ENCODE peak calls at places on chromosomes 16 and 17, in four cellular contexts. G is ureter, D is nucleus accumbens, P is neural crest cell. I is an unnamed sample.

GRCh38 chr17:71922439-71922838 is 198.4 kb upstream of the SOX9 start:
- DNase-seq in G (no peak), D (no peak), P (no peak), I (no peak)

GRCh38 chr17:51707216-51707615 is 446.9 kb downstream of the UTP18 start:
- DNase-seq in G (no peak), D (no peak), P (no peak), I (no peak)

GRCh38 chr16:19771796-19772195 is 53.7 kb downstream of the IQCK start:
- DNase-seq in G (no peak), D (no peak), P (no peak), I (no peak)

GRCh38 chr17:37700881-37701280 is 44.0 kb downstream of the HNF1B start:
- DNase-seq in G (no peak), D (no peak), P (no peak), I (no peak)

GRCh38 chr16:67173808-67174705 is 3.7 kb downstream of the NOL3 start:
- DNase-seq in G (peak; percentile 87), D (peak; percentile 78), P (peak; percentile 65), I (no peak)

GRCh38 chr16:88083582-88083981 is 132.3 kb downstream of the BANP start:
- DNase-seq in G (no peak), D (no peak), P (no peak), I (no peak)

GRCh38 chr17:74670329-74670728 is 42.4 kb downstream of the CD300LF start:
- DNase-seq in G (no peak), D (no peak), P (no peak), I (no peak)

GRCh38 chr17:50149425-50150353 is 788 bp downstream of the PPP1R9B start:
- DNase-seq in G (no peak), D (no peak), P (peak; percentile 45), I (peak; percentile 54)

GRCh38 chr17:41555105-41555887 is 16.6 kb downstream of the KRT9 start:
- DNase-seq in G (no peak), D (no peak), P (no peak), I (no peak)

GRCh38 chr16:57964157-57964700 is 6.7 kb downstream of the CNGB1 start:
- DNase-seq in G (no peak), D (no peak), P (no peak), I (no peak)

GRCh38 chr17:81385320-81386111 is 9.7 kb upstream of the BAHCC1 start:
- DNase-seq in G (no peak), D (peak; percentile 97), P (peak; percentile 72), I (no peak)

GRCh38 chr16:1884155-1884760 is 12.3 kb upstream of the MEIOB start:
- DNase-seq in G (no peak), D (no peak), P (no peak), I (peak; percentile 59)

GRCh38 chr17:1232786-1233185 is 37.5 kb upstream of the BHLHA9 start:
- DNase-seq in G (no peak), D (no peak), P (no peak), I (no peak)

GRCh38 chr17:72590382-72590781 is 469.6 kb downstream of the SOX9 start:
- DNase-seq in G (no peak), D (no peak), P (no peak), I (no peak)

GRCh38 chr17:77382356-77382911 is 241.7 kb downstream of the SEC14L1 start:
- DNase-seq in G (no peak), D (no peak), P (no peak), I (no peak)

GRCh38 chr16:66273644-66274334 is 92.7 kb upstream of the CDH5 start:
- DNase-seq in G (no peak), D (no peak), P (no peak), I (no peak)

GRCh38 chr17:14755002-14755401 is 454.1 kb downstream of the HS3ST3B1 start:
- DNase-seq in G (no peak), D (no peak), P (no peak), I (no peak)

GRCh38 chr16:85162478-85163277 is 50.4 kb upstream of the CIBAR2 start:
- DNase-seq in G (peak; percentile 70), D (no peak), P (no peak), I (no peak)

GRCh38 chr16:90008708-90009145 is 10.5 kb downstream of the DBNDD1 start:
- DNase-seq in G (no peak), D (no peak), P (no peak), I (no peak)

GRCh38 chr16:84785843-84786538 is 33.8 kb upstream of the CRISPLD2 start:
- DNase-seq in G (peak; percentile 68), D (no peak), P (no peak), I (no peak)

GRCh38 chr17:64554028-64554637 is 47.4 kb downstream of the CEP95 start:
- DNase-seq in G (no peak), D (no peak), P (no peak), I (no peak)

GRCh38 chr16:76157629-76158028 is 119.6 kb upstream of the CNTNAP4 start:
- DNase-seq in G (no peak), D (no peak), P (no peak), I (peak; percentile 5)

GRCh38 chr17:10729334-10730193 is at the start of gene TMEM220:
- DNase-seq in G (peak; percentile 79), D (peak; percentile 30), P (peak; percentile 72), I (peak; percentile 38)

I was measured in HEK293T.